ENCODE peak calls at places on chromosomes 3 and 15, in seven cellular contexts. R, F, C, T, U, E and B are unnamed samples.

GRCh38 chr3:119427669-119428068 is 35.7 kb downstream of the TMEM39A start:
- DNase-seq in R (no peak), F (no peak), C (no peak), T (no peak), U (no peak), E (peak), B (no peak)

GRCh38 chr3:160577551-160578195 is 12.3 kb upstream of the KPNA4 start:
- DNase-seq in R (no peak), F (peak), C (no peak), T (no peak), U (no peak), E (peak), B (no peak)

GRCh38 chr15:73870700-73871408 is 2.5 kb upstream of the TBC1D21 start:
- DNase-seq in R (no peak), F (no peak), C (no peak), T (no peak), U (peak), E (peak), B (no peak)

GRCh38 chr15:25947336-25948080 is 84.4 kb upstream of the ATP10A start:
- DNase-seq in R (no peak), F (no peak), C (no peak), T (peak), U (no peak), E (peak), B (no peak)

GRCh38 chr3:159486580-159486979 is 502.1 kb upstream of the IL12A start:
- DNase-seq in R (no peak), F (no peak), C (peak), T (no peak), U (no peak), E (peak), B (no peak)

GRCh38 chr3:181712505-181713299 is 977 bp downstream of the SOX2 start:
- DNase-seq in R (no peak), F (peak), C (no peak), T (no peak), U (no peak), E (peak), B (no peak)

GRCh38 chr3:132401255-132401654 is 16.0 kb upstream of the DNAJC13 start:
- DNase-seq in R (no peak), F (no peak), C (peak), T (no peak), U (no peak), E (no peak), B (no peak)

GRCh38 chr3:188979669-188980311 is 192.0 kb upstream of the TPRG1 start:
- DNase-seq in R (no peak), F (no peak), C (no peak), T (no peak), U (no peak), E (no peak), B (no peak)

GRCh38 chr15:83106994-83107840 is at the start of gene TM6SF1:
- DNase-seq in R (no peak), F (no peak), C (peak), T (peak), U (peak), E (no peak), B (no peak)

GRCh38 chr3:50616003-50616769 is 765 bp upstream of the MAPKAPK3 start:
- DNase-seq in R (peak), F (peak), C (peak), T (peak), U (peak), E (peak), B (peak)

GRCh38 chr3:141618938-141619337 is 119.2 kb upstream of the RNF7 start:
- DNase-seq in R (no peak), F (no peak), C (no peak), T (no peak), U (no peak), E (no peak), B (no peak)

GRCh38 chr3:57169872-57170623 is 4.9 kb upstream of the IL17RD start:
- DNase-seq in R (peak), F (peak), C (peak), T (peak), U (peak), E (peak), B (peak)

GRCh38 chr3:27076815-27077630 is 292.2 kb downstream of the NEK10 start:
- DNase-seq in R (no peak), F (no peak), C (no peak), T (no peak), U (no peak), E (no peak), B (no peak)

GRCh38 chr3:39329493-39329892 is at the start of gene CCR8:
- DNase-seq in R (no peak), F (no peak), C (peak), T (no peak), U (no peak), E (no peak), B (no peak)

GRCh38 chr15:87722941-87723691 is 533.4 kb downstream of the NTRK3 start:
- DNase-seq in R (no peak), F (no peak), C (no peak), T (no peak), U (no peak), E (no peak), B (no peak)

GRCh38 chr15:25693321-25694237 is 169.5 kb downstream of the ATP10A start:
- DNase-seq in R (no peak), F (no peak), C (peak), T (peak), U (no peak), E (peak), B (peak)

GRCh38 chr3:40741729-40742128 is 217.0 kb downstream of the ZNF621 start:
- DNase-seq in R (no peak), F (no peak), C (peak), T (no peak), U (no peak), E (peak), B (no peak)

GRCh38 chr3:71489315-71489761 is 94.2 kb downstream of the FOXP1 start:
- DNase-seq in R (no peak), F (no peak), C (no peak), T (no peak), U (no peak), E (no peak), B (no peak)

GRCh38 chr15:81380203-81380602 is 6.2 kb upstream of the TMC3 start:
- DNase-seq in R (no peak), F (no peak), C (no peak), T (no peak), U (no peak), E (no peak), B (no peak)

GRCh38 chr15:93422476-93422875 is 333.5 kb upstream of the RGMA start:
- DNase-seq in R (no peak), F (no peak), C (no peak), T (no peak), U (no peak), E (no peak), B (no peak)
- TF ChIP-seq CTCF in R (no peak), F (no peak), C (no peak), T (no peak), U (no peak), E (no peak), B (no peak)

GRCh38 chr3:20931834-20932233 is 745.8 kb upstream of the SGO1 start:
- DNase-seq in R (no peak), F (no peak), C (no peak), T (no peak), U (no peak), E (no peak), B (no peak)

GRCh38 chr3:20935791-20936190 is 749.8 kb upstream of the SGO1 start:
- DNase-seq in R (no peak), F (no peak), C (no peak), T (no peak), U (no peak), E (no peak), B (no peak)

GRCh38 chr3:20924646-20925395 is 738.8 kb upstream of the SGO1 start:
- DNase-seq in R (no peak), F (no peak), C (no peak), T (no peak), U (no peak), E (no peak), B (no peak)

DNA sequence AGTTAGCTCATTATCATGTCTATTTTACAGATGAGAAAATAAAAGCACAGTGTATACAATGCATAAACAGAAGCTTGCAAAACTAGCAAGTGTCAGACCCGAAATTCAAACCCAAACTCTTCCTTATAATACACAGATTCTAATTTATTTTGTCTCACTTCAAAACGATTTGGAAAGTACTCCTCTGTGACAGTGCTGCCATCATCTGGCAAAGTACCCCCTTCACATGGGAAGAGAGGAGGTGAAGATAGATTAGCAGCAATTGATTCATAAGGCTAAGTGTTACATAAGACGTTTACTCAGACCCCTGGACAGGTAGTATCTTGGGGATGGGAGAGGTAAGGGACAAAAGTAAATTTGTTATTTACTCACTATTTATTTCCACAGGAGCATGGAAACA is 744.0 kb upstream of the SGO1 start:
- DNase-seq in R (no peak), F (peak), C (peak), T (peak), U (no peak), E (no peak), B (no peak)
- TF ChIP-seq CTCF in R (peak), F (no peak), C (peak), T (peak), U (peak), E (no peak), B (peak)

DNA sequence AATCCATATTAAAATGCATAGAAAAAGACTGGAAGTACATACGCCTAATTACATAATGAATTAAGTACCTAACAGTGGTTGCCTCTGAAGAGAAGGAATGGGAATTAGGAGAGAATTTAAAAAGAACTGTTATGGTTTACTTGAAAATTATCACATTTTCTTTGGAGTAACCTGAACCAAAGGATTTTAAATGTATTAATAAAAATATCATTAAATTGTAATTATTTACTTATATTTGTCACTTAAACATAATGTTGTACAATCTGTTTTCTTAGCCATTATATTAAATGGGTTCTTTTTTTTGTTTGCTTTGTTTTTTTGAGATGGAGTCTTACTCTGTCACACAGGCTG is 114.2 kb upstream of the SLC7A14 start:
- DNase-seq in R (no peak), F (no peak), C (no peak), T (no peak), U (no peak), E (no peak), B (no peak)
- TF ChIP-seq CTCF in R (no peak), F (no peak), C (no peak), T (no peak), U (no peak), E (no peak), B (no peak)

GRCh38 chr3:5796541-5796940 is 609.0 kb downstream of the EDEM1 start:
- DNase-seq in R (no peak), F (no peak), C (no peak), T (no peak), U (no peak), E (no peak), B (no peak)

GRCh38 chr3:5800965-5801364 is 613.5 kb downstream of the EDEM1 start:
- DNase-seq in R (no peak), F (no peak), C (no peak), T (no peak), U (no peak), E (no peak), B (no peak)

GRCh38 chr3:5798809-5799208 is 611.3 kb downstream of the EDEM1 start:
- DNase-seq in R (no peak), F (no peak), C (no peak), T (no peak), U (no peak), E (peak), B (no peak)

GRCh38 chr3:5799421-5799820 is 611.9 kb downstream of the EDEM1 start:
- DNase-seq in R (no peak), F (no peak), C (no peak), T (no peak), U (no peak), E (no peak), B (no peak)
- TF ChIP-seq CTCF in R (no peak), F (no peak), C (no peak), T (peak), U (no peak), E (no peak), B (no peak)

GRCh38 chr3:170966495-170966894 is 58.1 kb upstream of the EIF5A2 start:
- DNase-seq in R (no peak), F (no peak), C (no peak), T (no peak), U (no peak), E (no peak), B (no peak)

GRCh38 chr3:170962426-170962825 is 54.0 kb upstream of the EIF5A2 start:
- DNase-seq in R (no peak), F (no peak), C (no peak), T (no peak), U (no peak), E (no peak), B (no peak)

GRCh38 chr3:170956647-170957046 is 48.2 kb upstream of the EIF5A2 start:
- DNase-seq in R (no peak), F (no peak), C (no peak), T (no peak), U (no peak), E (no peak), B (no peak)

GRCh38 chr3:170967126-170967525 is 58.7 kb upstream of the EIF5A2 start:
- DNase-seq in R (no peak), F (no peak), C (no peak), T (no peak), U (peak), E (no peak), B (no peak)

DNA sequence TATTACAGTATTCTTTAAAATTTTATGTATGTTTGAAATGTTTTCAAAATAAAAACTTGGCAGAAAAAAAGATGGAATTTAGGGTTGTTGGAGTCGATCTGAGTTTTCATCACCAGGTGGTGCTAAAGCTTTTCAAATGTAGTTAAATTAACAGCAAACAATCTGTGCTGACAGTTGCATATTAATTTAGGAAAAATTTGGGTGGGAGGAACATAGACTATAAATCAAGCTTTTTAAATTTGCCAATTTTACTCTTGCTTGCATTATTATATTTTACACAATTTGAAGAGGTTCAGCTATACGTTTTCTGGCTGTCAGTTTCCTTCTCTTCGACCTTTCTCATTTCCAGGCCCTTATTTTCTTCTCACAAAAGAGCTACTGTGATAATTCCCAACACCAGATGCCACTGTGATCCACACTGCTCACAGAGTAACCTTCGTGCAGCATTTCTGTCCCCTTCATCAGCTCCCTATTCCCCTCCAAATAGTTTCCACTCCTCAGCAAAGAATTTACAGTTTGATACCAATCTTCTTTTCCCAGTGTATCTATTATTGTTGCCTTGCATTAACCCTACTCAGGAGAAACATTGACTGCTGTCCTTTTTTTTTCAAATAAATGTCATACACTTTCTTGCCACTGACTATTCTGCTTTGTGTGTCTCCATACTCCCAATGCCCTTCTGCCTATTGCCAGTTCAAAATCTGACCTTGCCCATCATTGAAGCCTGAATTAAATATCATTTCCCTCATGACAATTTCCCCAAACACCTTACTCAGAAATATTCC is 53.4 kb upstream of the EIF5A2 start:
- DNase-seq in R (no peak), F (peak), C (peak), T (peak), U (no peak), E (peak), B (no peak)
- TF ChIP-seq CTCF in R (peak), F (peak), C (peak), T (peak), U (peak), E (peak), B (peak)

DNA sequence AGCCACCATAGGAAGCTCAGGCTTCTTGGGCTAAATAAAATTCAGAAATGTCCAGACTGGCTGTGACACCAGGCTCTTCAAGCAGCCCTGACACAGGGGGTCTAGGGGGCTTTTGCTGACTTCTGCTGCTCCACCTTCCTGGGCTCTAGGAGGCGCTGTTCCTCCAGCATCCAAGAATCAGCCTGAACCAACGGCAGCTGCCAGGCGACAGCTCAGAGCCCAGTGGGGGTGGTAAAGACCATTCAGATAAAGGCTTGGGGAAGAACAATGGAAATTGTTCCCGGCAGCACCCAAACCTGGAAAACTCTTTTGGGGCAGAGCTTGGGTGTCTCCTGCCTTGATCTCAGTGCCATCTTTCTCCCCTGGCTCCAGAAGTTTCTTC is 21.6 kb upstream of the PSTPIP1 start:
- DNase-seq in R (no peak), F (no peak), C (peak), T (peak), U (no peak), E (peak), B (no peak)
- TF ChIP-seq CTCF in R (peak), F (no peak), C (peak), T (peak), U (peak), E (peak), B (peak)

GRCh38 chr15:42156266-42156922 is at the start of gene PLA2G4F:
- DNase-seq in R (no peak), F (no peak), C (no peak), T (no peak), U (no peak), E (no peak), B (no peak)
- TF ChIP-seq CTCF in R (no peak), F (no peak), C (no peak), T (no peak), U (no peak), E (no peak), B (no peak)

GRCh38 chr15:101220060-101220459 is 31.8 kb downstream of the CHSY1 start:
- DNase-seq in R (no peak), F (no peak), C (no peak), T (no peak), U (no peak), E (no peak), B (no peak)

GRCh38 chr15:101221858-101222257 is 30.0 kb downstream of the CHSY1 start:
- DNase-seq in R (no peak), F (no peak), C (no peak), T (no peak), U (no peak), E (no peak), B (no peak)

GRCh38 chr15:101228313-101228712 is 23.5 kb downstream of the CHSY1 start:
- DNase-seq in R (no peak), F (no peak), C (no peak), T (no peak), U (no peak), E (no peak), B (no peak)

DNA sequence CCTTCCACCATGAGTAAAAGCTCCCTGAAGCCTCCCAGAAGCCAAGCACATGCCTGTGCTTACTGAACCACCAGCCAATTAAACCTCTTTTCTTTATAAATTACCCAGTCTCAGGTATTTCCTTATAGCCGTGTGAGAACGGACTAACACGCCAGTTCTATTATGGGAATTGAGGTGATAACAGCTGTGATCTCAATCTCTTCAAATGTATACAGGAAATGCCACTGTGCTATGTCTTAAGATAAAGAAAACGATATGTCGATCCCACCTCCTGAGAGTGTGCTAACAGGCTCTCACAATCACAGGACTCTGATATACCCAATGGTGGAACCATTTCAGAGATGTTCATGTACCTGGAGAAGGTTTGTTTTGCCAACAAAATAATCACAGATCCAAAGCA is 26.2 kb downstream of the CHSY1 start:
- DNase-seq in R (no peak), F (no peak), C (no peak), T (no peak), U (no peak), E (no peak), B (no peak)
- TF ChIP-seq CTCF in R (no peak), F (no peak), C (no peak), T (no peak), U (no peak), E (no peak), B (no peak)